ENCODE peak calls at places on chromosomes 7 and 10, in four cellular contexts. S, K, L and N are unnamed samples.

GRCh38 chr7:27082171-27082570 is 13.6 kb downstream of the HOXA1 start:
- DNase-seq in K (no peak), S (no peak), L (no peak), N (no peak)

GRCh38 chr7:131010714-131011436 is 276.9 kb upstream of the KLF14 start:
- DNase-seq in S (no peak), K (peak; percentile 53), L (no peak), N (no peak)

GRCh38 chr7:131012477-131013031 is 278.5 kb upstream of the KLF14 start:
- DNase-seq in L (no peak), S (no peak), K (no peak), N (no peak)

GRCh38 chr7:139936760-139937310 is 107.8 kb downstream of the TBXAS1 start:
- DNase-seq in L (no peak), S (no peak), K (peak; percentile 86), N (no peak)

GRCh38 chr7:5670173-5670933 is 111.1 kb downstream of the RNF216 start:
- DNase-seq in L (no peak), S (no peak), K (no peak), N (no peak)

GRCh38 chr10:61612009-61612408 is 50.7 kb upstream of the CABCOCO1 start:
- DNase-seq in S (peak; percentile 36), K (no peak), L (peak; percentile 40), N (no peak)

GRCh38 chr10:117536862-117537435 is 5.6 kb upstream of the EMX2 start:
- DNase-seq in K (no peak), L (no peak), S (no peak), N (no peak)

GRCh38 chr7:54788664-54789063 is 29.7 kb upstream of the SEC61G start:
- DNase-seq in L (no peak), K (peak; percentile 81), S (no peak), N (peak; percentile 38)

GRCh38 chr7:157428554-157428945 is 91.7 kb downstream of the DNAJB6 start:
- DNase-seq in L (no peak), S (no peak), K (no peak), N (no peak)
- H3K27me3 ChIP-seq in L (no peaks in the 10 kb centered on the region), S (no peaks in the 10 kb centered on the region), K (no peaks in the 10 kb centered on the region), N (no peaks in the 10 kb centered on the region)

GRCh38 chr7:1753563-1753867 is 83.4 kb downstream of the ELFN1 start:
- DNase-seq in L (no peak), K (no peak), S (no peak), N (no peak)

GRCh38 chr7:1755783-1756626 is 85.9 kb downstream of the ELFN1 start:
- DNase-seq in K (no peak), L (no peak), S (no peak), N (no peak)

GRCh38 chr7:1752771-1753562 is 82.9 kb downstream of the ELFN1 start:
- DNase-seq in S (no peak), K (no peak), L (no peak), N (peak; percentile 3)

GRCh38 chr7:1757601-1758000 is 87.5 kb downstream of the ELFN1 start:
- DNase-seq in S (no peak), K (no peak), L (no peak), N (peak; percentile 3)

GRCh38 chr7:1754345-1754908 is 84.3 kb downstream of the ELFN1 start:
- DNase-seq in L (no peak), S (no peak), K (no peak), N (no peak)
- H3K4me1 ChIP-seq in L (peaks cover 1% of the 10 kb centered on the region), S (no peaks in the 10 kb centered on the region), K (peaks cover 5% of the 10 kb centered on the region), N (no peaks in the 10 kb centered on the region)

GRCh38 chr10:69327463-69328345 is 49.4 kb downstream of the HK1 start:
- DNase-seq in K (peak; percentile 61), S (peak; percentile 71), L (peak; percentile 79), N (no peak)
- H3K4me3 ChIP-seq in K (peak overlapping the region; percentile 15), S (peak overlapping the region; percentile 4), L (peak overlapping the region; percentile 28), N (no peak overlapping the region)

GRCh38 chr10:113802997-113803396 is 50.9 kb downstream of the DCLRE1A start:
- DNase-seq in L (no peak), S (no peak), K (no peak), N (no peak)
- H3K27me3 ChIP-seq in L (no peaks in the 10 kb centered on the region), S (no peaks in the 10 kb centered on the region), K (peaks cover 11% of the 10 kb centered on the region), N (peaks cover 3% of the 10 kb centered on the region)

DNA sequence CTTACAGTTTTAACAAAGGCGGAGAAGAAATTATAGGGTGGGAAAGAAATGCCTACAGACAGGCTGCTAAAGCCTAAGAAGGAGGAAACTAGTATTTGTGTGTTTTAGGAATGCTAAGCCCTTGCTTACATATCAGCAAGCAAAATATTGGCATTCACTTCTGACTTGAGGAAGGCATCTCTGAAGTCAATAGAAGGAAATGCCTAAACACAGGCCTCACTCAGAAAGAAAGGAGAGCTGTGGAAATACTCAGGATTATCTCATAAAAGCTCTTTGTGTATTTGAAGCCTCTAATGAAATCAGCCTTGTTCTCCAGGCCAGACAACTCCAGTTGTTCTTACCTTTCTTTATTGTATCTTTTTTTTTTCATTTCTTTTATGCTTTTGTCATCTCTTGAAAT is 158.0 kb downstream of the AUTS2 start:
- DNase-seq in K (peak; percentile 41), L (no peak), S (no peak), N (peak; percentile 91)
- H3K4me1 ChIP-seq in K (peaks cover 10% of the 10 kb centered on the region), L (peaks cover 6% of the 10 kb centered on the region), S (no peaks in the 10 kb centered on the region), N (peaks cover 21% of the 10 kb centered on the region)